ENCODE peak calls at places on chromosome 7, in five cellular contexts. One of them, this sample, is unnamed.

GRCh38 chr7:43085017-43085416 is 27.4 kb upstream of the HECW1 start:
- DNase-seq in OCI-LY7: no peak
- DNase-seq in kidney epithelial cell: no peak
- DNase-seq in GM23338: no peak
- DNase-seq in Calu3: no peak
- DNase-seq in this sample: no peak

GRCh38 chr7:69702357-69702756 is 104.1 kb downstream of the AUTS2 start:
- DNase-seq in OCI-LY7: no peak
- DNase-seq in GM23338: no peak
- DNase-seq in Calu3: no peak
- DNase-seq in kidney epithelial cell: no peak
- DNase-seq in this sample: no peak

GRCh38 chr7:36526720-36527548 is 137.3 kb downstream of the ANLN start:
- DNase-seq in kidney epithelial cell: peak; percentile 89
- DNase-seq in GM23338: no peak
- DNase-seq in Calu3: peak; percentile 39
- DNase-seq in OCI-LY7: no peak
- DNase-seq in this sample: no peak

GRCh38 chr7:151452141-151452571 is 12.2 kb upstream of the CRYGN start:
- DNase-seq in Calu3: no peak
- DNase-seq in GM23338: no peak
- DNase-seq in OCI-LY7: no peak
- DNase-seq in kidney epithelial cell: no peak
- DNase-seq in this sample: no peak

GRCh38 chr7:72446131-72446530 is 34.0 kb upstream of the CALN1 start:
- DNase-seq in OCI-LY7: no peak
- DNase-seq in Calu3: no peak
- DNase-seq in kidney epithelial cell: no peak
- DNase-seq in GM23338: no peak
- DNase-seq in this sample: no peak

GRCh38 chr7:30974605-30975256 is 11.0 kb downstream of the GHRHR start:
- DNase-seq in Calu3: peak; percentile 98
- DNase-seq in kidney epithelial cell: peak; percentile 16
- DNase-seq in GM23338: peak; percentile 88
- DNase-seq in OCI-LY7: peak; percentile 79
- DNase-seq in this sample: no peak

GRCh38 chr7:100493476-100494264 is 9.9 kb downstream of the NYAP1 start:
- DNase-seq in kidney epithelial cell: no peak
- DNase-seq in GM23338: peak; percentile 75
- DNase-seq in OCI-LY7: peak; percentile 49
- DNase-seq in Calu3: peak; percentile 34
- DNase-seq in this sample: no peak

GRCh38 chr7:84614821-84615506 is 420.4 kb upstream of the SEMA3A start:
- DNase-seq in OCI-LY7: no peak
- DNase-seq in GM23338: no peak
- DNase-seq in Calu3: no peak
- DNase-seq in kidney epithelial cell: no peak
- DNase-seq in this sample: no peak

GRCh38 chr7:98213296-98213873 is 2.1 kb downstream of the BHLHA15 start:
- DNase-seq in OCI-LY7: no peak
- DNase-seq in GM23338: no peak
- DNase-seq in Calu3: no peak
- DNase-seq in kidney epithelial cell: no peak
- DNase-seq in this sample: no peak

GRCh38 chr7:127629268-127629854 is 11.4 kb upstream of the PAX4 start:
- DNase-seq in GM23338: peak; percentile 93
- DNase-seq in Calu3: peak; percentile 63
- DNase-seq in OCI-LY7: peak; percentile 41
- DNase-seq in kidney epithelial cell: no peak
- DNase-seq in this sample: no peak

GRCh38 chr7:5283421-5284303 is 919 bp downstream of the SLC29A4 start:
- DNase-seq in Calu3: peak; percentile 38
- DNase-seq in kidney epithelial cell: no peak
- DNase-seq in OCI-LY7: no peak
- DNase-seq in GM23338: peak; percentile 44
- DNase-seq in this sample: no peak

GRCh38 chr7:82816272-82816671 is 346.4 kb downstream of the PCLO start:
- DNase-seq in kidney epithelial cell: no peak
- DNase-seq in GM23338: peak; percentile 63
- DNase-seq in OCI-LY7: no peak
- DNase-seq in Calu3: no peak
- DNase-seq in this sample: no peak
- TF ChIP-seq CTCF in kidney epithelial cell: no peak
- TF ChIP-seq CTCF in GM23338: peak; percentile 51
- TF ChIP-seq CTCF in OCI-LY7: peak; percentile 34
- TF ChIP-seq CTCF in Calu3: no peak
- TF ChIP-seq CTCF in this sample: no peak

GRCh38 chr7:46129831-46130230 is 208.8 kb upstream of the IGFBP3 start:
- DNase-seq in GM23338: peak; percentile 35
- DNase-seq in OCI-LY7: peak; percentile 14
- DNase-seq in Calu3: no peak
- DNase-seq in kidney epithelial cell: no peak
- DNase-seq in this sample: no peak

GRCh38 chr7:46133076-46133475 is 212.0 kb upstream of the IGFBP3 start:
- DNase-seq in GM23338: no peak
- DNase-seq in kidney epithelial cell: no peak
- DNase-seq in Calu3: no peak
- DNase-seq in OCI-LY7: no peak
- DNase-seq in this sample: no peak

GRCh38 chr7:46134385-46134784 is 213.3 kb upstream of the IGFBP3 start:
- DNase-seq in kidney epithelial cell: no peak
- DNase-seq in Calu3: no peak
- DNase-seq in GM23338: no peak
- DNase-seq in OCI-LY7: no peak
- DNase-seq in this sample: no peak

GRCh38 chr7:46133741-46134140 is 212.7 kb upstream of the IGFBP3 start:
- DNase-seq in OCI-LY7: no peak
- DNase-seq in GM23338: no peak
- DNase-seq in kidney epithelial cell: no peak
- DNase-seq in Calu3: no peak
- DNase-seq in this sample: no peak

DNA sequence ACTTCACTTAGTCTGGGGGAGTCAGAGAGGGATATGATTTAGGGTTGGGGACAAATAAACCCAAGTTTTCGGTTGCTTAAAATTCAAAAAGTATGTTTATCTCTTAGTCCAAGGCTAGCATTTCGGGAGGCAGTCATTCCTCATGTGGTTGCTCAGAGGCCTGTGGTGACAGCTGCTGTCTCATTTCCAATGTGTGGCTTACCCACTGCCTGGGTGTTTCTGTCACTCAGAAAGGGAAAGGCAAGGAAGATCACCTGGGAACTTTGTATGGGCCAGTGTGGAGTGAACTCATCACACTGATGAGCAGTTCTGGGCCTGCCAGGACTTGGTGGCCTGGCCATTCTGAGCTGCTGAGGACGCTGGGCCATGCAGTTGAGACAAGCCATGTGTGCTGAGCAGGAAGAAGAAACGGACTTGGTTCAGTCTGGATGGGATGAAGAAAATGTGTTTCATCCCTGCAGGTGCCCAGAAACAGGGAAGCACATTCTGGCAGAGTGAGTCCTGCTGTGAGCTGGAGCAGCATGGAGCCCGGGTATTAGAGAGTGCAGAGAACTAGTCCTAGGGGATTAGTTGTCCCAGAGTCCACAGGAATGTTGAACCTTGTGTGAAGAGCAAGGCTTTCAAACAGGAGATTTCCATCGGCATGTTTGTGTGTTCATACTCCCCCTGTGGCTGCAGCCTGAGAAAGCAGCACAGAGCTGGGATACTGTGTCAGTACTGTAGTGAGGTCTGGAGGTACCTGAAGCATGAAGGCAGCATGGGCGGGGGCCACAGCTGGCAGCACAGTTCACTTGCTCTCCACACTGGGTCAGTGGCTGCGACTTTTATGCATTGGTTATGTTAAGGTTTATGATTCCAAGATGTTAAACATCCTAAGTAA is 211.1 kb upstream of the IGFBP3 start:
- DNase-seq in kidney epithelial cell: peak; percentile 54
- DNase-seq in OCI-LY7: no peak
- DNase-seq in Calu3: peak; percentile 39
- DNase-seq in GM23338: peak; percentile 66
- DNase-seq in this sample: no peak
- TF ChIP-seq CTCF in kidney epithelial cell: peak; percentile 57
- TF ChIP-seq CTCF in OCI-LY7: no peak
- TF ChIP-seq CTCF in Calu3: peak; percentile 51
- TF ChIP-seq CTCF in GM23338: peak; percentile 22
- TF ChIP-seq CTCF in this sample: no peak

GRCh38 chr7:88095-88926 is 104.1 kb upstream of the FAM20C start:
- DNase-seq in OCI-LY7: no peak
- DNase-seq in Calu3: peak; percentile 45
- DNase-seq in kidney epithelial cell: no peak
- DNase-seq in GM23338: peak; percentile 71
- DNase-seq in this sample: no peak
- TF ChIP-seq CTCF in OCI-LY7: peak; percentile 26
- TF ChIP-seq CTCF in Calu3: no peak
- TF ChIP-seq CTCF in kidney epithelial cell: peak; percentile 11
- TF ChIP-seq CTCF in GM23338: peak; percentile 50
- TF ChIP-seq CTCF in this sample: no peak

DNA sequence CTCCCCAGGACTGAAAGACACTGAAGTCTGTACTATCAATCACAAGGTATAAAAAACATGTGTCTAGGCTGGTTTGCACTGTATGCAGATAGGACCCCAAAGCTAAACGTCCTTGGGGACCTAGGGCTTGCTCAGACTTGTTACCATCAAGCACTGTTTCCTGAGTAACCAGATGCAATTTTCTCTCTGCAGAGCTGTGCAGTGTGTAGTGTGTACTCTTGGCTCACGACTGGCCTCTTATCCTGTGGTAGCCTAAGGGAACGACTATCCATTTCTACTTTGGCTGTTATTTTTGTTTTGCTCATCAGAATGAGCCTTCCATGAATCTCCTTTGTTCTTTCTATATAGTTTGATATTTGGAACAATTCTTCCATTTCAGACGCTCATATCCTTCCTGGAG is 143.1 kb upstream of the LRGUK start:
- DNase-seq in kidney epithelial cell: no peak
- DNase-seq in Calu3: no peak
- DNase-seq in GM23338: no peak
- DNase-seq in OCI-LY7: no peak
- DNase-seq in this sample: no peak
- TF ChIP-seq CTCF in kidney epithelial cell: no peak
- TF ChIP-seq CTCF in Calu3: no peak
- TF ChIP-seq CTCF in GM23338: no peak
- TF ChIP-seq CTCF in OCI-LY7: no peak
- TF ChIP-seq CTCF in this sample: no peak

DNA sequence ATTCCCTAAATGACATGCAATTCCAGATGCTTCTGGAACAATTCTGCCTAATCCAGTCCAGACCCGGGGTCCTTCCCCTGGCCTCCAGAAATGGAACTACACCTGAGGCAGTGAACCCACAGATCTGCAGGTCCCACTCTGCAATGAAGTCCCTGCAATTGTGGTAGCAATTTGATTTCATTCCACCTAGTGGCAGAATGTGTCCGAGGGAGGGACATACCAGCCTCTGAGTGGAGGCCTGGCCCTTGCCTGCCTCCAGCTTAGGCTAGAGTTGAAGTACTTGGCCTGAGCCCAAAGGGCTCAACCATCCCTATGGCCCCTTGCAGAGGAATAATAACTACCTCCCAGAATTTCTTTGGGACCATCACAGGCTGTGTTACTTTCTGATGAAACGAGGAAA is 4.2 kb upstream of the CEP41 start:
- DNase-seq in OCI-LY7: peak; percentile 13
- DNase-seq in kidney epithelial cell: no peak
- DNase-seq in GM23338: no peak
- DNase-seq in Calu3: no peak
- DNase-seq in this sample: no peak
- TF ChIP-seq CTCF in OCI-LY7: peak; percentile 34
- TF ChIP-seq CTCF in kidney epithelial cell: no peak
- TF ChIP-seq CTCF in GM23338: no peak
- TF ChIP-seq CTCF in Calu3: no peak
- TF ChIP-seq CTCF in this sample: no peak

GRCh38 chr7:114217026-114217425 is 197.6 kb upstream of the FOXP2 start:
- DNase-seq in OCI-LY7: no peak
- DNase-seq in kidney epithelial cell: no peak
- DNase-seq in GM23338: peak; percentile 22
- DNase-seq in Calu3: no peak
- DNase-seq in this sample: no peak
- TF ChIP-seq CTCF in OCI-LY7: peak; percentile 33
- TF ChIP-seq CTCF in kidney epithelial cell: peak; percentile 7
- TF ChIP-seq CTCF in GM23338: peak; percentile 31
- TF ChIP-seq CTCF in Calu3: no peak
- TF ChIP-seq CTCF in this sample: no peak

GRCh38 chr7:102066476-102066875 is 220.2 kb upstream of the SH2B2 start:
- DNase-seq in GM23338: no peak
- DNase-seq in kidney epithelial cell: no peak
- DNase-seq in Calu3: no peak
- DNase-seq in OCI-LY7: no peak
- DNase-seq in this sample: no peak

GRCh38 chr7:102072003-102072402 is 214.7 kb upstream of the SH2B2 start:
- DNase-seq in OCI-LY7: no peak
- DNase-seq in GM23338: no peak
- DNase-seq in kidney epithelial cell: no peak
- DNase-seq in Calu3: no peak
- DNase-seq in this sample: no peak

GRCh38 chr7:102072636-102073209 is 213.9 kb upstream of the SH2B2 start:
- DNase-seq in GM23338: no peak
- DNase-seq in OCI-LY7: no peak
- DNase-seq in Calu3: no peak
- DNase-seq in kidney epithelial cell: no peak
- DNase-seq in this sample: no peak

GRCh38 chr7:102068846-102069245 is 217.8 kb upstream of the SH2B2 start:
- DNase-seq in OCI-LY7: no peak
- DNase-seq in kidney epithelial cell: no peak
- DNase-seq in Calu3: no peak
- DNase-seq in GM23338: no peak
- DNase-seq in this sample: no peak

GRCh38 chr7:102069913-102070629 is 216.6 kb upstream of the SH2B2 start:
- DNase-seq in kidney epithelial cell: no peak
- DNase-seq in Calu3: no peak
- DNase-seq in OCI-LY7: no peak
- DNase-seq in GM23338: peak; percentile 58
- DNase-seq in this sample: no peak
- TF ChIP-seq CTCF in kidney epithelial cell: peak; percentile 12
- TF ChIP-seq CTCF in Calu3: no peak
- TF ChIP-seq CTCF in OCI-LY7: peak; percentile 57
- TF ChIP-seq CTCF in GM23338: peak; percentile 74
- TF ChIP-seq CTCF in this sample: no peak

GRCh38 chr7:24882989-24883631 is 96.9 kb downstream of the OSBPL3 start:
- DNase-seq in Calu3: no peak
- DNase-seq in kidney epithelial cell: peak; percentile 56
- DNase-seq in GM23338: no peak
- DNase-seq in OCI-LY7: peak; percentile 74
- DNase-seq in this sample: no peak

GRCh38 chr7:24883632-24884013 is 96.4 kb downstream of the OSBPL3 start:
- DNase-seq in Calu3: no peak
- DNase-seq in kidney epithelial cell: no peak
- DNase-seq in OCI-LY7: no peak
- DNase-seq in GM23338: no peak
- DNase-seq in this sample: no peak

GRCh38 chr7:24884401-24884800 is 95.6 kb downstream of the OSBPL3 start:
- DNase-seq in GM23338: no peak
- DNase-seq in OCI-LY7: no peak
- DNase-seq in kidney epithelial cell: no peak
- DNase-seq in Calu3: no peak
- DNase-seq in this sample: no peak

GRCh38 chr7:24885716-24886115 is 94.3 kb downstream of the OSBPL3 start:
- DNase-seq in OCI-LY7: no peak
- DNase-seq in Calu3: no peak
- DNase-seq in kidney epithelial cell: no peak
- DNase-seq in GM23338: no peak
- DNase-seq in this sample: no peak

GRCh38 chr7:24885305-24885704 is 94.7 kb downstream of the OSBPL3 start:
- DNase-seq in Calu3: no peak
- DNase-seq in kidney epithelial cell: no peak
- DNase-seq in OCI-LY7: no peak
- DNase-seq in GM23338: no peak
- DNase-seq in this sample: no peak
- TF ChIP-seq CTCF in Calu3: no peak
- TF ChIP-seq CTCF in kidney epithelial cell: no peak
- TF ChIP-seq CTCF in OCI-LY7: no peak
- TF ChIP-seq CTCF in GM23338: no peak
- TF ChIP-seq CTCF in this sample: no peak

GRCh38 chr7:26198133-26198780 is 2.3 kb downstream of the HNRNPA2B1 start:
- DNase-seq in Calu3: no peak
- DNase-seq in GM23338: peak; percentile 49
- DNase-seq in OCI-LY7: peak; percentile 60
- DNase-seq in kidney epithelial cell: no peak
- DNase-seq in this sample: no peak
- TF ChIP-seq CTCF in Calu3: peak; percentile 78
- TF ChIP-seq CTCF in GM23338: peak; percentile 91
- TF ChIP-seq CTCF in OCI-LY7: peak; percentile 95
- TF ChIP-seq CTCF in kidney epithelial cell: peak; percentile 49
- TF ChIP-seq CTCF in this sample: peak; percentile 99

This sample was measured in CD14-positive monocyte.